ENCODE peak calls at places on chromosome 2, in four cellular contexts. One of them, this sample, is unnamed.

GRCh38 chr2:88698027-88698413 is 6.5 kb downstream of the RPIA start:
- DNase-seq in body of pancreas: no peak
- DNase-seq in cardiac muscle cell: no peak
- DNase-seq in HFF-Myc: no peak
- DNase-seq in this sample: no peak

GRCh38 chr2:234816491-234816890 is 135.3 kb upstream of the SH3BP4 start:
- DNase-seq in body of pancreas: no peak
- DNase-seq in cardiac muscle cell: no peak
- DNase-seq in HFF-Myc: no peak
- DNase-seq in this sample: no peak

GRCh38 chr2:119849838-119850565 is 90.3 kb downstream of the PTPN4 start:
- DNase-seq in body of pancreas: no peak
- DNase-seq in cardiac muscle cell: no peak
- DNase-seq in HFF-Myc: no peak
- DNase-seq in this sample: no peak

GRCh38 chr2:5969301-5969700 is 277.1 kb downstream of the SOX11 start:
- DNase-seq in body of pancreas: no peak
- DNase-seq in cardiac muscle cell: no peak
- DNase-seq in HFF-Myc: no peak
- DNase-seq in this sample: no peak

GRCh38 chr2:12081481-12082210 is 335.2 kb downstream of the LPIN1 start:
- DNase-seq in body of pancreas: no peak
- DNase-seq in cardiac muscle cell: no peak
- DNase-seq in HFF-Myc: no peak
- DNase-seq in this sample: no peak

GRCh38 chr2:88690591-88691338 is 708 bp upstream of the RPIA start:
- DNase-seq in body of pancreas: peak; percentile 72
- DNase-seq in cardiac muscle cell: no peak
- DNase-seq in HFF-Myc: no peak
- DNase-seq in this sample: peak; percentile 34

GRCh38 chr2:46984642-46985476 is 69.3 kb upstream of the MCFD2 start:
- DNase-seq in body of pancreas: no peak
- DNase-seq in cardiac muscle cell: peak; percentile 92
- DNase-seq in HFF-Myc: peak; percentile 92
- DNase-seq in this sample: peak; percentile 66

GRCh38 chr2:219965287-219965870 is 337.9 kb downstream of the SLC4A3 start:
- DNase-seq in body of pancreas: no peak
- DNase-seq in cardiac muscle cell: no peak
- DNase-seq in HFF-Myc: no peak
- DNase-seq in this sample: no peak

GRCh38 chr2:218329027-218329825 is 27.4 kb upstream of the CATIP start:
- DNase-seq in body of pancreas: no peak
- DNase-seq in cardiac muscle cell: no peak
- DNase-seq in HFF-Myc: no peak
- DNase-seq in this sample: no peak

GRCh38 chr2:42957109-42958035 is 165.0 kb upstream of the HAAO start:
- DNase-seq in body of pancreas: no peak
- DNase-seq in cardiac muscle cell: peak; percentile 49
- DNase-seq in HFF-Myc: no peak
- DNase-seq in this sample: peak; percentile 41

GRCh38 chr2:26511466-26511865 is 33.5 kb upstream of the OTOF start:
- DNase-seq in body of pancreas: no peak
- DNase-seq in cardiac muscle cell: no peak
- DNase-seq in HFF-Myc: no peak
- DNase-seq in this sample: no peak

DNA sequence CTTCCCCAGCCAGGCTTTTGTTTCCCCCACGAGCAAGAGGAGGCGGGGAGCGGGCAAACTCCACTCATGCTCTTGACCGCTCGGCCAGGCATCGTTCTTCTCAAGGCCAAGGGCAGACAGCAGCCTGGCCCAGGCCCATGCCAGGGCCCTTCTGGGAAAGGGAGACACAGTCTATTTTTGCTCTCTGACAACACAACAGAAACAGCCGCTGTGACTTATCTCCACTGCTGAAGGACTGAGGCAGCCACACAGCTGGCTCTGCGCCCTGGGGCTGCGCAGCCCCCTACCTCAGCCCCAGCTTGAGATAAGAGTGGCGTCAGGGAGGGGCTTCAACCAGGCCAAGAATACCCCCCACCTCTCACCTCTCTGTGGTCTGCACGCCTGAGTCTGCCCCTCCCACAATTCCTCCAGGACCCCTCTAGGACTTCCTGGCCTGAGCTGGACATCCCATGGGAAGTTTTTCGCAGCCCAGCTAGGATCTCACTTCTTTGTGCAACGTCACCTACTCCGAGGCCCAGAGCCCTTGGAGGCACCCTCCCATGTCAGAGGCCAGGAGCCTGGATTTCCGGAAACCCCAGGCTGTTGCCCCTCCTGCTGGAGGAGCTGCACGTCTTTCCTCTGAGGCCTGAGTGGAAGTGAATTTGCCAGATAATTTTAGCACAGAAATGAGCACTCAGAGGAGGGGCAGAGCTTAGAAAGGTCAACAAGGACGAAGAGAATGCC is 118.9 kb upstream of the OTOS start:
- DNase-seq in body of pancreas: peak; percentile 86
- DNase-seq in cardiac muscle cell: peak; percentile 82
- DNase-seq in HFF-Myc: no peak
- DNase-seq in this sample: no peak
- TF ChIP-seq CTCF in body of pancreas: no peak
- TF ChIP-seq CTCF in cardiac muscle cell: peak; percentile 37
- TF ChIP-seq CTCF in HFF-Myc: no peak
- TF ChIP-seq CTCF in this sample: no peak

GRCh38 chr2:184599054-184599874 is 935 bp downstream of the ZNF804A start:
- DNase-seq in body of pancreas: no peak
- DNase-seq in cardiac muscle cell: no peak
- DNase-seq in HFF-Myc: no peak
- DNase-seq in this sample: no peak

GRCh38 chr2:184596819-184597411 is 1.4 kb upstream of the ZNF804A start:
- DNase-seq in body of pancreas: no peak
- DNase-seq in cardiac muscle cell: peak; percentile 21
- DNase-seq in HFF-Myc: no peak
- DNase-seq in this sample: no peak

GRCh38 chr2:184598313-184599053 is at the start of gene ZNF804A:
- DNase-seq in body of pancreas: peak; percentile 54
- DNase-seq in cardiac muscle cell: peak; percentile 55
- DNase-seq in HFF-Myc: no peak
- DNase-seq in this sample: peak; percentile 40

GRCh38 chr2:184597571-184597980 is 753 bp upstream of the ZNF804A start:
- DNase-seq in body of pancreas: peak; percentile 21
- DNase-seq in cardiac muscle cell: peak; percentile 43
- DNase-seq in HFF-Myc: no peak
- DNase-seq in this sample: no peak

DNA sequence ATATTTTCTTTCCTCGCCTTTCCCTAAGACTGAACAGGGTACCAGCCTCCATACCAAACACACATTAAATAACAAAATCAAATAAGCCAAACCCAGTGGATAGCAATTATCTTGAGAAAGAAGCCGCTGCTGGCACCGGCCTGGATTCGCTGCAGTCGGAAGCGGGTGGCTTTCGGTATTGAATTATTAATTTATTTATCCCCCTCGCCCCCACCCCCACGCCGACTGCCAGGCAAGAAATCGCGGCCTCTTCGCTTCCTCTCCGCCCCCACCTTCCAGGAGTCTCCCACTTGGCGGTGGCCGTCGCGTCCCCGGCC is 375 bp upstream of the ZNF804A start:
- DNase-seq in body of pancreas: no peak
- DNase-seq in cardiac muscle cell: peak; percentile 25
- DNase-seq in HFF-Myc: no peak
- DNase-seq in this sample: no peak
- TF ChIP-seq CTCF in body of pancreas: no peak
- TF ChIP-seq CTCF in cardiac muscle cell: no peak
- TF ChIP-seq CTCF in HFF-Myc: no peak
- TF ChIP-seq CTCF in this sample: no peak

GRCh38 chr2:65033178-65033577 is 23.0 kb upstream of the CEP68 start:
- DNase-seq in body of pancreas: no peak
- DNase-seq in cardiac muscle cell: peak; percentile 41
- DNase-seq in HFF-Myc: no peak
- DNase-seq in this sample: peak; percentile 14
- TF ChIP-seq CTCF in body of pancreas: no peak
- TF ChIP-seq CTCF in cardiac muscle cell: peak; percentile 12
- TF ChIP-seq CTCF in HFF-Myc: no peak
- TF ChIP-seq CTCF in this sample: no peak

DNA sequence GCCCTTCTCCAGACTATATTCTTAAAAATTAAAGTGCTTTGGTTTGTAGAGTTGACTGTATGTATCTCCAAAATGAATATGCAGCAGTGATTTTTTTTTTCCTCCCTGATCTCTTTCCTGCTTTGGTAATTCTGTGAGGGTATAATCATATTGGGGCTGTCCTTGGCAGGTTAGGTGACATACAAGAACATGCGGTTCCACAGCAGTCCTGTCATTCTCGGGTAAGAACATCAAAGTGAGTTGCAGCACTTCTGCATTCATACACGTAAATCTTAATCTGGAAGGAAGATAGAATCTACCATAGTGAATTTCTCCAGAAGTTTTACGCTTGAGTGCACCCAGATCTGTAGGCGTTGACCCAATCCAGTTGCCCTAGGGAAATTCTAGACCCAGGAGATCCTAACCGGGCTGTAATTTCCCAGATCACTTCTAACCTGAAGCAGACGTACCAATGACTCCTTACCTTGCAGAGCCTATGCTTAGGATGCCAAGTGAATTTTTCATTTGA is 109.4 kb downstream of the PRPF40A start:
- DNase-seq in body of pancreas: no peak
- DNase-seq in cardiac muscle cell: no peak
- DNase-seq in HFF-Myc: no peak
- DNase-seq in this sample: no peak
- TF ChIP-seq CTCF in body of pancreas: no peak
- TF ChIP-seq CTCF in cardiac muscle cell: no peak
- TF ChIP-seq CTCF in HFF-Myc: no peak
- TF ChIP-seq CTCF in this sample: no peak

DNA sequence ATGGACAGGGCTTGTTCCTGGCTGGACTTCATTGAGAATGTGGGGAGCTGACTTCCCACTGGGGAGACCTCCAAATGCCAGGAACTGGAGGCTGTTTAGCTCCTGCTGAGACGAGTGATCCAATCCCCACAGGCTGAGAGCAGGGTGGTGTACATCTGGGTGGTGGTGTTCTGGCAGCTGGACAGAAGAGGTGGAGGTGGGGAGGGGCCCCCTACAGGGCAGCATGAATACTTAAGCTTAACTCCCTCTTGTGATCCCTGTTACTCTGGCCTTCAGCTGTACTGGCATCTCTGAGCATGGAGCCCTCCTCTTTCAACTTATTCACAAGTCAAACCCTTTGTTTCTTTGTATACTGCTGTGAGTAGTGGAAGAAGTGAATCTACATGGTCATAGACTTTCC is 167.8 kb upstream of the LYPD1 start:
- DNase-seq in body of pancreas: no peak
- DNase-seq in cardiac muscle cell: no peak
- DNase-seq in HFF-Myc: no peak
- DNase-seq in this sample: no peak
- TF ChIP-seq CTCF in body of pancreas: no peak
- TF ChIP-seq CTCF in cardiac muscle cell: no peak
- TF ChIP-seq CTCF in HFF-Myc: no peak
- TF ChIP-seq CTCF in this sample: no peak

GRCh38 chr2:216905649-216906048 is 45.8 kb upstream of the TNP1 start:
- DNase-seq in body of pancreas: no peak
- DNase-seq in cardiac muscle cell: no peak
- DNase-seq in HFF-Myc: no peak
- DNase-seq in this sample: no peak
- TF ChIP-seq CTCF in body of pancreas: no peak
- TF ChIP-seq CTCF in cardiac muscle cell: no peak
- TF ChIP-seq CTCF in HFF-Myc: no peak
- TF ChIP-seq CTCF in this sample: no peak

GRCh38 chr2:167127135-167127534 is 238.9 kb downstream of the XIRP2 start:
- DNase-seq in body of pancreas: no peak
- DNase-seq in cardiac muscle cell: peak; percentile 54
- DNase-seq in HFF-Myc: no peak
- DNase-seq in this sample: no peak
- TF ChIP-seq CTCF in body of pancreas: no peak
- TF ChIP-seq CTCF in cardiac muscle cell: peak; percentile 32
- TF ChIP-seq CTCF in HFF-Myc: no peak
- TF ChIP-seq CTCF in this sample: peak; percentile 53